ENCODE peak calls at places on chromosomes 4 and X, in five cellular contexts. One of them, this sample, is unnamed.

GRCh38 chrX:67545772-67546495 is 2.1 kb downstream of the AR start:
- DNase-seq in EL: peak
- DNase-seq in NCI-H510A: no peak
- DNase-seq in GM10248: peak
- DNase-seq in COR-L47: no peak
- DNase-seq in this sample: no peak

GRCh38 chrX:13939741-13940597 is 89.7 kb downstream of the GEMIN8 start:
- DNase-seq in EL: no peak
- DNase-seq in NCI-H510A: no peak
- DNase-seq in GM10248: no peak
- DNase-seq in COR-L47: no peak
- DNase-seq in this sample: no peak

GRCh38 chr4:135368826-135369225 is 1167.2 kb upstream of the PABPC4L start:
- DNase-seq in EL: peak
- DNase-seq in NCI-H510A: no peak
- DNase-seq in GM10248: no peak
- DNase-seq in COR-L47: no peak
- DNase-seq in this sample: no peak

GRCh38 chrX:47172549-47172948 is 21.1 kb upstream of the UBA1 start:
- DNase-seq in EL: no peak
- DNase-seq in NCI-H510A: no peak
- DNase-seq in GM10248: no peak
- DNase-seq in COR-L47: no peak
- DNase-seq in this sample: no peak

GRCh38 chr4:108081251-108081650 is 87.5 kb downstream of the LEF1 start:
- DNase-seq in EL: no peak
- DNase-seq in NCI-H510A: no peak
- DNase-seq in GM10248: no peak
- DNase-seq in COR-L47: no peak
- DNase-seq in this sample: no peak

GRCh38 chr4:90852232-90852631 is 725.0 kb downstream of the CCSER1 start:
- DNase-seq in EL: no peak
- DNase-seq in NCI-H510A: no peak
- DNase-seq in GM10248: no peak
- DNase-seq in COR-L47: no peak
- DNase-seq in this sample: no peak

GRCh38 chrX:81174286-81174685 is 27.4 kb downstream of the HMGN5 start:
- DNase-seq in EL: peak
- DNase-seq in NCI-H510A: no peak
- DNase-seq in GM10248: no peak
- DNase-seq in COR-L47: no peak
- DNase-seq in this sample: no peak

GRCh38 chr4:8230033-8230432 is 30.9 kb downstream of the SH3TC1 start:
- DNase-seq in EL: no peak
- DNase-seq in NCI-H510A: no peak
- DNase-seq in GM10248: no peak
- DNase-seq in COR-L47: no peak
- DNase-seq in this sample: no peak

GRCh38 chrX:12026481-12026880 is 111.8 kb upstream of the FRMPD4 start:
- DNase-seq in EL: no peak
- DNase-seq in NCI-H510A: no peak
- DNase-seq in GM10248: no peak
- DNase-seq in COR-L47: peak
- DNase-seq in this sample: no peak

GRCh38 chr4:157222764-157223145 is 2.2 kb downstream of the GRIA2 start:
- DNase-seq in EL: no peak
- DNase-seq in NCI-H510A: no peak
- DNase-seq in GM10248: no peak
- DNase-seq in COR-L47: no peak
- DNase-seq in this sample: no peak

GRCh38 chr4:47434931-47435330 is 28.6 kb downstream of the COMMD8 start:
- DNase-seq in EL: no peak
- DNase-seq in NCI-H510A: no peak
- DNase-seq in GM10248: no peak
- DNase-seq in COR-L47: no peak
- DNase-seq in this sample: no peak

GRCh38 chr4:147311956-147312355 is 168.9 kb upstream of the EDNRA start:
- DNase-seq in EL: no peak
- DNase-seq in NCI-H510A: no peak
- DNase-seq in GM10248: no peak
- DNase-seq in COR-L47: no peak
- DNase-seq in this sample: no peak

GRCh38 chrX:71618303-71618721 is at the start of gene CXCR3:
- DNase-seq in EL: no peak
- DNase-seq in NCI-H510A: no peak
- DNase-seq in GM10248: peak
- DNase-seq in COR-L47: no peak
- DNase-seq in this sample: no peak

GRCh38 chr4:184369871-184370270 is 104.5 kb downstream of the IRF2 start:
- DNase-seq in EL: no peak
- DNase-seq in NCI-H510A: no peak
- DNase-seq in GM10248: no peak
- DNase-seq in COR-L47: no peak
- DNase-seq in this sample: no peak

GRCh38 chrX:132614297-132614696 is 125.5 kb upstream of the MBNL3 start:
- DNase-seq in EL: no peak
- DNase-seq in NCI-H510A: no peak
- DNase-seq in GM10248: no peak
- DNase-seq in COR-L47: peak
- DNase-seq in this sample: no peak

GRCh38 chr4:19999331-19999730 is 252.4 kb upstream of the SLIT2 start:
- DNase-seq in EL: no peak
- DNase-seq in NCI-H510A: no peak
- DNase-seq in GM10248: no peak
- DNase-seq in COR-L47: no peak
- DNase-seq in this sample: no peak

This sample was measured in NCI-H774.